ENCODE peak calls at places on chromosome 15, in five cellular contexts. R is esophagus muscularis mucosa, M is Peyer's patch, A is tibial artery, B is left ventricle myocardium inferior. E is an unnamed sample.

GRCh38 chr15:90716976-90717821 is at the start of gene BLM:
- DNase-seq in B (peak; percentile 95), R (peak; percentile 99), M (peak; percentile 94), A (peak; percentile 95), E (peak; percentile 91)

GRCh38 chr15:43292375-43293078 is 25.8 kb upstream of the TGM5 start:
- DNase-seq in R (no peak), M (peak; percentile 1), A (no peak), B (no peak), E (no peak)

GRCh38 chr15:73518180-73518862 is 75.4 kb downstream of the REC114 start:
- DNase-seq in B (peak; percentile 30), R (no peak), A (no peak), M (no peak), E (no peak)

GRCh38 chr15:83815506-83815905 is 161.6 kb downstream of the ADAMTSL3 start:
- DNase-seq in B (no peak), R (no peak), A (no peak), M (no peak), E (no peak)

GRCh38 chr15:65528461-65529060 is 1.7 kb upstream of the HACD3 start:
- DNase-seq in B (no peak), R (no peak), M (no peak), A (no peak), E (no peak)

GRCh38 chr15:70447927-70448698 is 315.2 kb downstream of the UACA start:
- DNase-seq in A (no peak), R (no peak), B (peak; percentile 26), M (peak; percentile 52), E (peak; percentile 14)

GRCh38 chr15:61034793-61035710 is 194.1 kb downstream of the RORA start:
- DNase-seq in R (no peak), B (no peak), A (no peak), M (no peak), E (no peak)

GRCh38 chr15:60476713-60477112 is 2.2 kb downstream of the ICE2 start:
- DNase-seq in B (no peak), R (no peak), M (no peak), A (no peak), E (no peak)

GRCh38 chr15:85874236-85874635 is 79.5 kb upstream of the KLHL25 start:
- DNase-seq in M (no peak), A (no peak), R (no peak), B (no peak), E (no peak)

GRCh38 chr15:101152914-101153313 is 98.9 kb downstream of the CHSY1 start:
- DNase-seq in B (no peak), R (no peak), M (no peak), A (no peak), E (no peak)

GRCh38 chr15:55782901-55783300 is 39.9 kb upstream of the PRTG start:
- DNase-seq in R (no peak), M (no peak), B (no peak), A (no peak), E (no peak)

GRCh38 chr15:58736244-58736643 is 13.3 kb downstream of the ADAM10 start:
- DNase-seq in M (no peak), A (no peak), B (no peak), R (no peak), E (no peak)

GRCh38 chr15:55909036-55909811 is 84.2 kb downstream of the NEDD4 start:
- DNase-seq in B (no peak), M (no peak), A (no peak), R (no peak), E (no peak)

GRCh38 chr15:63046927-63047760 is 4.6 kb downstream of the TPM1 start:
- DNase-seq in B (no peak), R (no peak), M (no peak), A (no peak), E (no peak)

GRCh38 chr15:74302821-74303359 is 64.6 kb downstream of the CYP11A1 start:
- DNase-seq in M (no peak), R (no peak), A (no peak), B (no peak), E (no peak)

GRCh38 chr15:30859091-30859874 is 44.4 kb upstream of the FAN1 start:
- DNase-seq in R (no peak), B (no peak), M (no peak), A (no peak), E (peak; percentile 23)

GRCh38 chr15:51731549-51732267 is 5.7 kb downstream of the LYSMD2 start:
- DNase-seq in M (peak; percentile 50), R (peak; percentile 80), A (no peak), B (no peak), E (peak; percentile 65)

GRCh38 chr15:78059110-78059839 is 18.2 kb downstream of the TBC1D2B start:
- DNase-seq in R (no peak), M (no peak), A (no peak), B (no peak), E (no peak)

GRCh38 chr15:85453144-85453872 is 72.9 kb downstream of the AKAP13 start:
- DNase-seq in B (no peak), A (no peak), R (no peak), M (no peak), E (no peak)

GRCh38 chr15:98548172-98548971 is 100.0 kb upstream of the IGF1R start:
- DNase-seq in A (peak; percentile 84), B (peak; percentile 71), R (peak; percentile 93), M (peak; percentile 19), E (no peak)

GRCh38 chr15:65409284-65409631 is 13.5 kb downstream of the IGDCC4 start:
- DNase-seq in R (no peak), M (peak; percentile 46), B (no peak), A (no peak), E (no peak)

GRCh38 chr15:34514251-34514760 is 69.1 kb downstream of the GOLGA8B start:
- DNase-seq in R (no peak), A (no peak), M (no peak), B (peak; percentile 55), E (no peak)

GRCh38 chr15:101411085-101411484 is 78.4 kb downstream of the PCSK6 start:
- DNase-seq in M (no peak), A (no peak), B (no peak), R (no peak), E (no peak)

GRCh38 chr15:58463815-58464697 is 32.3 kb downstream of the LIPC start:
- DNase-seq in B (no peak), A (no peak), R (no peak), M (no peak), E (no peak)

GRCh38 chr15:99731336-99732267 is 1.6 kb downstream of the LYSMD4 start:
- DNase-seq in R (no peak), M (no peak), A (no peak), B (no peak), E (no peak)
- H3K4me3 ChIP-seq in R (peak overlapping the region; percentile 92), M (peak overlapping the region; percentile 97), A (peak overlapping the region; percentile 77), B (peak overlapping the region; percentile 98), E (peak overlapping the region; percentile 44)

GRCh38 chr15:76337047-76337738 is 620 bp downstream of the ISL2 start:
- DNase-seq in M (no peak), B (no peak), A (no peak), R (no peak), E (peak; percentile 17)

GRCh38 chr15:76338555-76339301 is 2.2 kb downstream of the ISL2 start:
- DNase-seq in B (no peak), A (no peak), M (no peak), R (no peak), E (no peak)

GRCh38 chr15:76339302-76340197 is 3.0 kb downstream of the ISL2 start:
- DNase-seq in R (no peak), A (no peak), B (no peak), M (no peak), E (no peak)

GRCh38 chr15:76336254-76337046 is at the start of gene ISL2:
- DNase-seq in M (peak; percentile 68), A (no peak), B (no peak), R (peak; percentile 97), E (peak; percentile 40)

GRCh38 chr15:76337739-76338554 is 1.4 kb downstream of the ISL2 start:
- DNase-seq in A (no peak), R (no peak), M (no peak), B (no peak), E (no peak)
- H3K4me1 ChIP-seq in A (peaks cover 60% of the 10 kb centered on the region), R (peaks cover 76% of the 10 kb centered on the region), M (peaks cover 48% of the 10 kb centered on the region), B (peaks cover 75% of the 10 kb centered on the region), E (peaks cover 58% of the 10 kb centered on the region)

GRCh38 chr15:33201376-33202189 is 7.1 kb upstream of the FMN1 start:
- DNase-seq in R (peak; percentile 89), M (peak; percentile 22), B (no peak), A (no peak), E (no peak)
- H3K4me3 ChIP-seq in R (peak overlapping the region; percentile 30), M (peak overlapping the region; percentile 37), B (peak overlapping the region; percentile 38), A (peak overlapping the region; percentile 20), E (peak overlapping the region; percentile 46)

DNA sequence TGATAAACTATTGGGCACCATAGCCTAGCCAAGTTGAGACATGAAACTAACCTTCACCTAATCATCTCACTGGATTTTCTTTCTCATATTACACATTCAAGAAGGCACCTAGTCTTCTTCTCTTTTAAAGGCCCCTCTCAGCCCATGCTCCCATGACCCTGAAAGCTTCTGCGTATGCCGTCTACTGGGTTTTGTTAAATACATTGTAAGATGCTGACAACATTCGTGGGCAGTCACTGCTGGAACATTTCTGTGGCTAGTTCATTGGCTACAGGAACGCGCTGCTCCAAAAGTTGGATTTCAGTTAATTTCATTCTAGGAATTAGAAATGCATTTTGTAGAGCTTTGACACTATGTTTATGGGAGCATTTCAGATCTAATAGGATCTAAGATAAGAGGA is 52.3 kb upstream of the CHD2 start:
- DNase-seq in A (no peak), B (no peak), R (no peak), M (no peak), E (no peak)
- H3K4me1 ChIP-seq in A (peaks cover 1% of the 10 kb centered on the region), B (peaks cover 16% of the 10 kb centered on the region), R (peaks cover 6% of the 10 kb centered on the region), M (peaks cover 13% of the 10 kb centered on the region), E (peaks cover 66% of the 10 kb centered on the region)

GRCh38 chr15:95669146-95669922 is 661.2 kb upstream of the NR2F2 start:
- DNase-seq in B (no peak), A (no peak), R (no peak), M (no peak), E (no peak)
- H3K4me3 ChIP-seq in B (peak overlapping the region; percentile 42), A (no peak overlapping the region), R (peak overlapping the region; percentile 28), M (no peak overlapping the region), E (no peak overlapping the region)

DNA sequence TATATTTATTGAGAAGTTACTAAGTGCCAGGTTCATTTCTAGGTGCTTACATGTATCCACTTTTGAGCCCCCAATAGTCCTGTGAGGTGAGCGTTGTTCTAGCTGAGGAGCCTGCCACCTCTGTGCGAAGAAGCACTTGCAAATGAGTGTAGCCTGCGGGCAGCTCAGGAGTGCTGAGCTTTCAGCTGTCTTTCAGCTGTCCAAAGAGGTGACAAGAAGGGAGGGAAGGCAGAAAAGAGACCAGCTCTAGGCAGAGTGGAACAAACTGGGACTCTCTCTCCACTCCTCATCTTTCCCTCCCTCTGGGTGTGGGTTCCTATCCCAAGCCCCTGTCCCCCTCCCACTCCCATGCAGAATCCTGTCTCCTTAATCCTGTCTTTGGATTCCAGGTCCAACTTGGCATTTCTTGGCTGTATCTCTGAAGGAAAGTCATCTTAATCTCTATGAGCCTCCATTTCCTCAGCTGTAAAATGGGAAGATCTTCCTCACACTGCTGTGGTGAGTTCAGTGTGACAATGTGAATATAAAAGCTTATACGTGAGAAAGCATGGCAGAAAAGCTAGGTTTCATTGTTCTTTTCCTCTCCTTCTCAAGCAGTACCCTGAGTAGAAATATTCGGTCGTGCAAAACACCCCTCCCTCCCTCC is 6.7 kb upstream of the SRP14 start:
- DNase-seq in B (no peak), M (no peak), R (peak; percentile 66), A (no peak), E (no peak)
- H3K4me1 ChIP-seq in B (peaks cover 62% of the 10 kb centered on the region), M (peaks cover 42% of the 10 kb centered on the region), R (peaks cover 48% of the 10 kb centered on the region), A (peaks cover 20% of the 10 kb centered on the region), E (peaks cover 57% of the 10 kb centered on the region)